ENCODE peak calls at places on chromosomes 2 and 18, in five cellular contexts. V is tibial artery; W is CD8-positive, alpha-beta T cell; Z is fibroblast of villous mesenchyme; F is cardiac fibroblast. Y is an unnamed sample.

GRCh38 chr2:216465580-216466197 is 33.0 kb upstream of the RPL37A start:
- DNase-seq in V (no peak), W (no peak), Z (peak; percentile 37), F (no peak), Y (peak; percentile 42)

GRCh38 chr18:36693931-36694661 is 134.7 kb downstream of the TPGS2 start:
- DNase-seq in V (no peak), W (no peak), Z (peak; percentile 7), F (no peak), Y (peak; percentile 54)

GRCh38 chr2:74312913-74313312 is 30.3 kb downstream of the SLC4A5 start:
- DNase-seq in V (no peak), W (no peak), Z (no peak), F (no peak), Y (no peak)

GRCh38 chr2:227411990-227412350 is 24.2 kb upstream of the SCYGR1 start:
- DNase-seq in V (no peak), W (no peak), Z (no peak), F (no peak), Y (no peak)

GRCh38 chr2:170770304-170771048 is at the start of gene ERICH2:
- DNase-seq in V (peak; percentile 86), W (peak; percentile 74), Z (peak; percentile 45), F (peak; percentile 47), Y (peak; percentile 46)

GRCh38 chr2:236916181-236916580 is 169.5 kb upstream of the COPS8 start:
- DNase-seq in V (no peak), W (no peak), Z (no peak), F (no peak), Y (no peak)

GRCh38 chr2:31381601-31382000 is 32.9 kb downstream of the XDH start:
- DNase-seq in V (no peak), W (no peak), Z (no peak), F (no peak), Y (no peak)

GRCh38 chr2:241561811-241562210 is 3.3 kb downstream of the BOK start:
- DNase-seq in V (peak; percentile 83), W (no peak), Z (peak; percentile 74), F (peak; percentile 55), Y (peak; percentile 62)

GRCh38 chr2:20454036-20454981 is 7.4 kb downstream of the RHOB start:
- DNase-seq in V (peak; percentile 38), W (no peak), Z (no peak), F (no peak), Y (no peak)

GRCh38 chr2:66433945-66434678 is 813 bp upstream of the MEIS1 start:
- DNase-seq in V (peak; percentile 77), W (no peak), Z (peak; percentile 90), F (peak; percentile 81), Y (peak; percentile 74)

GRCh38 chr2:138237657-138238384 is 263.7 kb upstream of the SPOPL start:
- DNase-seq in V (no peak), W (no peak), Z (no peak), F (no peak), Y (no peak)

GRCh38 chr18:79801641-79802040 is 3.9 kb downstream of the KCNG2 start:
- DNase-seq in V (no peak), W (no peak), Z (no peak), F (no peak), Y (no peak)

GRCh38 chr2:191479680-191480023 is 198.3 kb upstream of the NABP1 start:
- DNase-seq in V (no peak), W (no peak), Z (no peak), F (no peak), Y (no peak)

GRCh38 chr2:108585446-108585845 is 51.2 kb downstream of the LIMS1 start:
- DNase-seq in V (no peak), W (no peak), Z (peak; percentile 95), F (peak; percentile 56), Y (no peak)

GRCh38 chr18:57003342-57003741 is 143.5 kb upstream of the BOD1L2 start:
- DNase-seq in V (no peak), W (no peak), Z (no peak), F (no peak), Y (no peak)

GRCh38 chr18:9094307-9095226 is 7.9 kb upstream of the NDUFV2 start:
- DNase-seq in V (no peak), W (no peak), Z (peak; percentile 92), F (peak; percentile 93), Y (peak; percentile 48)

GRCh38 chr2:15827001-15827400 is 113.3 kb upstream of the MYCN start:
- DNase-seq in V (no peak), W (no peak), Z (no peak), F (no peak), Y (no peak)

GRCh38 chr2:228699888-228700287 is 518.4 kb upstream of the SPHKAP start:
- DNase-seq in V (no peak), W (no peak), Z (no peak), F (peak; percentile 23), Y (no peak)

GRCh38 chr2:102147935-102148334 is 5.4 kb downstream of the IL1R1 start:
- DNase-seq in V (no peak), W (no peak), Z (peak; percentile 52), F (peak; percentile 90), Y (peak; percentile 21)

GRCh38 chr18:57864615-57865121 is 61.6 kb upstream of the ATP8B1 start:
- DNase-seq in V (no peak), W (no peak), Z (no peak), F (no peak), Y (no peak)

GRCh38 chr2:226977775-226978190 is 141.9 kb downstream of the RHBDD1 start:
- DNase-seq in V (no peak), W (no peak), Z (peak; percentile 78), F (peak; percentile 60), Y (peak; percentile 46)

GRCh38 chr2:156481295-156481694 is 45.1 kb downstream of the GPD2 start:
- DNase-seq in V (no peak), W (no peak), Z (no peak), F (peak; percentile 18), Y (peak; percentile 16)

GRCh38 chr2:15938803-15939555 is 1.4 kb upstream of the MYCN start:
- DNase-seq in V (no peak), W (no peak), Z (no peak), F (no peak), Y (no peak)

GRCh38 chr18:13216092-13216582 is 2.4 kb upstream of the LDLRAD4 start:
- DNase-seq in V (peak; percentile 87), W (peak; percentile 64), Z (peak; percentile 54), F (peak; percentile 54), Y (peak; percentile 80)

GRCh38 chr2:181972431-181973190 is 13.0 kb upstream of the PPP1R1C start:
- DNase-seq in V (no peak), W (no peak), Z (peak; percentile 58), F (peak; percentile 12), Y (no peak)

GRCh38 chr2:64567473-64567872 is 43.3 kb downstream of the AFTPH start:
- DNase-seq in V (no peak), W (no peak), Z (no peak), F (no peak), Y (no peak)

GRCh38 chr18:48582946-48583345 is 44.1 kb downstream of the CTIF start:
- DNase-seq in V (no peak), W (no peak), Z (no peak), F (no peak), Y (no peak)

GRCh38 chr2:234339016-234339415 is 157.9 kb downstream of the ARL4C start:
- DNase-seq in V (no peak), W (peak; percentile 5), Z (no peak), F (no peak), Y (no peak)

GRCh38 chr2:16653799-16654198 is 11.8 kb downstream of the CYRIA start:
- DNase-seq in V (no peak), W (no peak), Z (no peak), F (no peak), Y (no peak)

GRCh38 chr2:190216829-190217228 is 102.8 kb downstream of the HIBCH start:
- DNase-seq in V (no peak), W (no peak), Z (no peak), F (no peak), Y (no peak)

GRCh38 chr18:525066-525797 is 24.7 kb upstream of the COLEC12 start:
- DNase-seq in V (no peak), W (no peak), Z (peak; percentile 83), F (peak; percentile 87), Y (peak; percentile 67)

GRCh38 chr2:127080941-127081769 is 25.8 kb downstream of the BIN1 start:
- DNase-seq in V (no peak), W (peak; percentile 78), Z (peak; percentile 67), F (no peak), Y (no peak)

GRCh38 chr2:216348909-216349308 is 23.4 kb downstream of the MARCHF4 start:
- DNase-seq in V (no peak), W (no peak), Z (peak; percentile 59), F (peak; percentile 84), Y (peak; percentile 82)

GRCh38 chr18:38644875-38645641 is 1079.5 kb upstream of the CELF4 start:
- DNase-seq in V (no peak), W (no peak), Z (no peak), F (no peak), Y (no peak)

GRCh38 chr2:208489687-208490086 is 83.1 kb downstream of the PTH2R start:
- DNase-seq in V (no peak), W (no peak), Z (no peak), F (no peak), Y (no peak)

GRCh38 chr18:8391068-8391467 is 218.2 kb upstream of the RAB12 start:
- DNase-seq in V (no peak), W (no peak), Z (peak; percentile 41), F (peak; percentile 30), Y (no peak)

DNA sequence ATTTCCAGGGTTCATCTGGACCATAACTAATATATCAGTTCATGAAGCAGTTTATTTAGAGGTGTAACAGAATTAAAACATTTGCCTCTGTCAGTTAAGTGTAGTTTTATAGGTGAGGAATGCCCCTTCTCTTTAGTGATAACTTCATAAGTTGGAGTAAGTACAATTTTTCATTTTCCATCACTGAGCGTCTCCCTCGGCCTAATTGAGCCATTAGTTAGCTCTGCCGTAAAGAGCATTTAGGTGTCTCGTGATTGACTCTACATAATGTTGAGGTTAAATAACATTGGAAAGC is 88.4 kb downstream of the UGGT1 start:
- DNase-seq in V (no peak), W (no peak), Z (no peak), F (no peak), Y (no peak)
- TF ChIP-seq CTCF in V (no peak), W (no peak), Z (no peak), F (no peak), Y (no peak)

GRCh38 chr2:47169784-47170183 is 14.7 kb upstream of the STPG4 start:
- DNase-seq in V (no peak), W (no peak), Z (peak; percentile 55), F (no peak), Y (no peak)
- H3K4me3 ChIP-seq in V (no peak overlapping the region), W (no peak overlapping the region), Z (peak overlapping the region; percentile 99), F (no peak overlapping the region), Y (no peak overlapping the region)

GRCh38 chr2:8544786-8545631 is 136.8 kb upstream of the ID2 start:
- DNase-seq in V (peak; percentile 79), W (peak; percentile 76), Z (peak; percentile 70), F (peak; percentile 63), Y (peak; percentile 93)
- TF ChIP-seq CTCF in V (no peak), W (peak; percentile 42), Z (peak; percentile 23), F (peak; percentile 1), Y (peak; percentile 59)

DNA sequence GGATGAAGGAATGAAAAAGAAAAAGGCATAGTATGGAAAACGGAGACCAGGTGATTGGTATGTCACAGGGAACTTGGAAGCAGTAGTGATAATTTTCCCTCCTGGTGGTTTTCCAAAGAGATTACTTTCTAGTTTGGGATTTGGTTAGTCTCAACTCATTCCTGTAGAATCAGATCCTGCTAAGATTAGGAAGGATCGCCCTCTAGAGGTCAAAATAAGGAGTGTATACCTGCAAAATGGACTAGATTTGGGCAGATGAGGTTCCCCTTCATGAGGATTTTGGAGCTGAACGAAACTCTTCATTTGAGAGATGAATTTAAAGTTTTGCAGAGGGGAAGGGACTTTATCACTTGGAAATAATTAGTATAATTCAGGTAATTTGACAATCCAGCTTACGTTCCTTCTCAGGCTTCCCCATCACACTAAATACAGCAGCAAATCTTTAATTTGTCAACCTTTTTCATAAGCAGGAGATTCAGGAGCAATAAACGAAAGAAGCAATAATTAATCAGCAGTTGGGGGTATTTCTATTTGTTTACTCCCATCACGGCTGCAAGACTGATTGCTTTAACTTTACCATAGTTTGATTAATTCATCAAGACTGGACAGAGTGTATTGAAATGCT is 65.2 kb downstream of the CCDC195 start:
- DNase-seq in V (no peak), W (no peak), Z (peak; percentile 65), F (peak; percentile 73), Y (peak; percentile 58)
- H3K4me3 ChIP-seq in V (no peak overlapping the region), W (no peak overlapping the region), Z (no peak overlapping the region), F (no peak overlapping the region), Y (no peak overlapping the region)

Y was measured in AG10803.